ENCODE peak calls at places on chromosome 3, in five cellular contexts. X, K, R, V and N are unnamed samples.

GRCh38 chr3:89114841-89115223 is 7.4 kb downstream of the EPHA3 start:
- DNase-seq in X (no peak), V (no peak), R (no peak), K (no peak), N (no peak)

GRCh38 chr3:8509961-8510360 is 8.3 kb downstream of the LMCD1 start:
- DNase-seq in K (peak), R (no peak), X (no peak), V (no peak), N (no peak)

GRCh38 chr3:155192957-155193746 is 100.3 kb downstream of the STRIT1 start:
- DNase-seq in K (no peak), R (no peak), X (no peak), V (no peak), N (no peak)

GRCh38 chr3:64105816-64106215 is 82.5 kb upstream of the PSMD6 start:
- DNase-seq in V (no peak), X (no peak), R (no peak), K (no peak), N (no peak)

GRCh38 chr3:184338538-184338945 is 1.1 kb downstream of the FAM131A start:
- DNase-seq in V (no peak), R (peak), X (no peak), K (no peak), N (no peak)

GRCh38 chr3:2098398-2099027 is at the start of gene CNTN4:
- DNase-seq in X (no peak), K (no peak), V (no peak), R (peak), N (peak)

GRCh38 chr3:142613491-142613890 is 17.3 kb downstream of the PLS1 start:
- DNase-seq in K (peak), V (no peak), R (no peak), X (no peak), N (no peak)

GRCh38 chr3:186052096-186052495 is 56.8 kb downstream of the ETV5 start:
- DNase-seq in X (no peak), K (no peak), V (no peak), R (no peak), N (no peak)

GRCh38 chr3:197394464-197395321 is 96.3 kb upstream of the DLG1 start:
- DNase-seq in K (peak), R (no peak), X (peak), V (no peak), N (peak)

GRCh38 chr3:126553284-126553811 is 5.4 kb downstream of the C3orf22 start:
- DNase-seq in K (no peak), X (no peak), R (no peak), V (no peak), N (no peak)

GRCh38 chr3:195101927-195102608 is 168.9 kb downstream of the XXYLT1 start:
- DNase-seq in X (no peak), V (no peak), R (no peak), K (no peak), N (no peak)

GRCh38 chr3:152474585-152474984 is 205.9 kb downstream of the MBNL1 start:
- DNase-seq in X (no peak), R (peak), K (peak), V (no peak), N (peak)

GRCh38 chr3:124883191-124883747 is 3.9 kb downstream of the ITGB5 start:
- DNase-seq in R (peak), X (no peak), V (no peak), K (no peak), N (no peak)

GRCh38 chr3:4425707-4426106 is 41.4 kb downstream of the SUMF1 start:
- DNase-seq in K (no peak), R (no peak), V (no peak), X (peak), N (no peak)

GRCh38 chr3:135148431-135148830 is 353.4 kb downstream of the EPHB1 start:
- DNase-seq in X (no peak), V (no peak), R (no peak), K (no peak), N (no peak)